ENCODE peak calls at places on chromosomes 6 and 20, in six cellular contexts. S, L, C, E, T and N are unnamed samples.

GRCh38 chr6:136149311-136149710 is 100.8 kb downstream of the MTFR2 start:
- DNase-seq in C (no peak), T (no peak), S (no peak), L (no peak), E (no peak), N (no peak)

GRCh38 chr6:124535299-124535698 is 426.9 kb upstream of the RNF217 start:
- DNase-seq in S (no peak), T (no peak), C (no peak), L (no peak), E (no peak), N (no peak)

GRCh38 chr6:166554316-166554715 is 32.2 kb downstream of the RAMACL start:
- DNase-seq in T (no peak), L (no peak), C (no peak), S (no peak), E (no peak), N (peak; percentile 22)

GRCh38 chr20:24702501-24703283 is 233.3 kb downstream of the SYNDIG1 start:
- DNase-seq in L (no peak), S (no peak), T (no peak), C (no peak), E (no peak), N (no peak)

GRCh38 chr20:1371830-1372539 is 20.9 kb downstream of the FKBP1A start:
- DNase-seq in E (no peak), T (no peak), C (no peak), S (no peak), L (no peak), N (no peak)

GRCh38 chr6:13407709-13408695 is 79.4 kb downstream of the GFOD1 start:
- DNase-seq in S (peak; percentile 93), T (peak; percentile 61), L (no peak), E (no peak), C (peak; percentile 99), N (no peak)

GRCh38 chr20:1702288-1702687 is 44.7 kb upstream of the SIRPG start:
- DNase-seq in L (no peak), E (no peak), S (no peak), C (no peak), T (no peak), N (no peak)

GRCh38 chr6:5619249-5619648 is 357.9 kb downstream of the FARS2 start:
- DNase-seq in T (no peak), E (no peak), L (no peak), C (no peak), S (no peak), N (no peak)

GRCh38 chr20:4563534-4563933 is 158.2 kb upstream of the PRND start:
- DNase-seq in T (no peak), S (peak; percentile 55), C (peak; percentile 82), E (no peak), L (peak; percentile 12), N (no peak)

GRCh38 chr6:167791780-167792478 is 34.8 kb upstream of the AFDN start:
- DNase-seq in S (no peak), C (no peak), E (no peak), T (no peak), L (no peak), N (no peak)

GRCh38 chr6:36368921-36369880 is 18.3 kb downstream of the ETV7 start:
- DNase-seq in L (no peak), C (peak; percentile 80), T (no peak), E (no peak), S (no peak), N (no peak)

GRCh38 chr6:81769834-81770233 is 17.4 kb upstream of the TENT5A start:
- DNase-seq in T (no peak), C (no peak), E (no peak), L (no peak), S (peak; percentile 13), N (no peak)

GRCh38 chr20:6583134-6583738 is 184.2 kb upstream of the BMP2 start:
- DNase-seq in L (no peak), T (peak; percentile 66), C (peak; percentile 73), S (peak; percentile 57), E (no peak), N (peak; percentile 38)

GRCh38 chr6:6890400-6890858 is 217.3 kb upstream of the RREB1 start:
- DNase-seq in C (peak; percentile 39), S (no peak), L (peak; percentile 47), T (peak; percentile 51), E (no peak), N (peak; percentile 42)

GRCh38 chr20:32059189-32059588 is 7.1 kb downstream of the HCK start:
- DNase-seq in C (no peak), T (no peak), E (no peak), L (no peak), S (no peak), N (no peak)

GRCh38 chr6:41194386-41194785 is 6.6 kb downstream of the TREML2 start:
- DNase-seq in L (no peak), S (no peak), E (no peak), C (no peak), T (no peak), N (no peak)

GRCh38 chr20:37408202-37408929 is 62.4 kb downstream of the SRC start:
- DNase-seq in T (no peak), E (no peak), S (no peak), C (no peak), L (no peak), N (peak; percentile 89)

GRCh38 chr6:124881898-124882579 is 80.2 kb upstream of the RNF217 start:
- DNase-seq in L (no peak), S (no peak), C (peak; percentile 72), E (no peak), T (no peak), N (peak; percentile 21)

GRCh38 chr20:14406495-14406894 is 69.1 kb upstream of the FLRT3 start:
- DNase-seq in T (no peak), S (peak; percentile 74), L (no peak), E (peak; percentile 59), C (peak; percentile 45), N (no peak)

GRCh38 chr6:151067684-151068596 is 171.8 kb upstream of the AKAP12 start:
- DNase-seq in T (peak; percentile 52), L (no peak), E (peak; percentile 97), S (peak; percentile 68), C (peak; percentile 92), N (no peak)

GRCh38 chr6:410555-411395 is 19.2 kb downstream of the IRF4 start:
- DNase-seq in C (no peak), E (no peak), T (no peak), S (no peak), L (no peak), N (no peak)

GRCh38 chr20:30284533-30284932 is 972.9 kb upstream of the DEFB115 start:
- DNase-seq in S (no peak), C (no peak), L (no peak), E (no peak), T (no peak), N (no peak)

GRCh38 chr6:85864453-85865401 is 222.0 kb upstream of the SYNCRIP start:
- DNase-seq in T (peak; percentile 60), S (no peak), L (no peak), C (peak; percentile 38), E (no peak), N (no peak)

GRCh38 chr6:36957773-36958271 is 3.3 kb downstream of the PI16 start:
- DNase-seq in L (no peak), E (no peak), S (no peak), T (peak; percentile 88), C (no peak), N (no peak)

GRCh38 chr20:39568090-39568489 is 605.9 kb downstream of the DHX35 start:
- DNase-seq in E (no peak), S (no peak), C (no peak), L (no peak), T (no peak), N (no peak)

GRCh38 chr6:79421707-79422484 is 115.3 kb downstream of the LCA5 start:
- DNase-seq in C (peak; percentile 98), E (no peak), S (peak; percentile 38), L (no peak), T (peak; percentile 62), N (no peak)

GRCh38 chr20:316316-317068 is 8.9 kb upstream of the SOX12 start:
- DNase-seq in E (no peak), L (no peak), S (no peak), T (no peak), C (no peak), N (no peak)

GRCh38 chr6:126195625-126196236 is 144.2 kb upstream of the CENPW start:
- DNase-seq in C (peak; percentile 8), E (no peak), T (no peak), L (peak; percentile 29), S (no peak), N (no peak)

GRCh38 chr6:130848945-130849344 is 21.7 kb downstream of the SMLR1 start:
- DNase-seq in E (no peak), S (no peak), L (no peak), C (no peak), T (no peak), N (no peak)

GRCh38 chr6:35091353-35092083 is 49.6 kb downstream of the TCP11 start:
- DNase-seq in L (no peak), S (no peak), C (no peak), T (no peak), E (no peak), N (no peak)

GRCh38 chr20:44460795-44461141 is 14.9 kb upstream of the TTPAL start:
- DNase-seq in C (peak; percentile 57), S (peak; percentile 83), L (peak; percentile 38), T (no peak), E (no peak), N (no peak)

GRCh38 chr6:26330835-26331808 is 33.9 kb upstream of the BTN3A2 start:
- DNase-seq in C (no peak), S (no peak), T (no peak), E (no peak), L (peak; percentile 74), N (no peak)

GRCh38 chr20:56634735-56635422 is 5.8 kb downstream of the TFAP2C start:
- DNase-seq in T (no peak), C (no peak), S (no peak), E (no peak), L (no peak), N (no peak)

DNA sequence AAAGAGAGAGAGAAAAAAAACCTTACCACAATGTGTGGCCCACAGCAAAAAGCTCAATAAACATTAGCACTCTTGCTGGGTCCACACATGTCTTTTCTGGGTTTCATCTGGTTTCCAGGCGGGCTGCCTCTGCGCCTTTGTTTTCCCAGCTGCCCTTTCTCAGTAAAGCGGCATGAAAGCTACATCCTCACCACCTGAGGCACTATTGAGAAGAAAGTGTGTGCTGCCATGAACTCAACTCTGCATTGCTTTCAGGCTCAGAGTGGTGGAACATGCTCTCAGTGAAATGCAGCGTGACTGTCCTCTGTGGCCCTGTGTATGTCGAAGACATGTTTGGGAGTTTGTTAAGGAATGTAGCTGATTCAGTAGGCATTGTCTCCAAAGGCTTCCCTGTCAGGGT is 102.3 kb downstream of the LYRM2 start:
- DNase-seq in S (no peak), E (no peak), C (no peak), L (no peak), T (no peak), N (peak; percentile 18)
- TF ChIP-seq CTCF in S (no peak), E (no peak), C (no peak), L (peak; percentile 13), T (no peak), N (no peak)

GRCh38 chr20:22623211-22623610 is 38.8 kb upstream of the FOXA2 start:
- DNase-seq in E (no peak), C (peak; percentile 8), T (peak; percentile 23), S (no peak), L (no peak), N (no peak)
- TF ChIP-seq CTCF in E (no peak), C (no peak), T (no peak), S (no peak), L (peak; percentile 39), N (no peak)

GRCh38 chr6:133890941-133891813 is 2.3 kb downstream of the TCF21 start:
- DNase-seq in E (no peak), C (peak; percentile 52), S (peak; percentile 18), T (peak; percentile 19), L (no peak), N (peak; percentile 50)
- TF ChIP-seq CTCF in E (no peak), C (no peak), S (no peak), T (no peak), L (no peak), N (no peak)

GRCh38 chr20:18793625-18794427 is 19.8 kb upstream of the SCP2D1 start:
- DNase-seq in S (peak; percentile 87), E (peak; percentile 71), T (peak; percentile 91), C (peak; percentile 92), L (peak; percentile 78), N (peak; percentile 82)
- TF ChIP-seq CTCF in S (no peak), E (no peak), T (no peak), C (no peak), L (peak; percentile 20), N (no peak)